ENCODE peak calls at places on chromosomes 4 and X, in ten cellular contexts. Q is AG10803, A is osteocyte, T is GM13976, R is neural progenitor cell, Y is HFF-Myc, W is AG09319, M is coronary artery, F is brain microvascular endothelial cell, Z is mammary epithelial cell. L is an unnamed sample.

GRCh38 chrX:66760648-66761047 is 121.8 kb upstream of the EDA2R start:
- DNase-seq in Q (no peak), A (no peak), T (no peak), R (peak), Y (no peak), W (no peak), M (no peak), F (no peak), Z (no peak), L (no peak)

GRCh38 chrX:97790850-97791249 is 907.1 kb downstream of the RPA4 start:
- DNase-seq in Q (no peak), A (no peak), T (no peak), R (no peak), Y (no peak), W (no peak), M (no peak), F (no peak), Z (no peak), L (no peak)

GRCh38 chr4:167233523-167234387 is 539 bp downstream of the SPOCK3 start:
- DNase-seq in Q (no peak), A (no peak), T (peak), R (peak), Y (no peak), W (no peak), M (no peak), F (peak), Z (peak), L (peak)

GRCh38 chr4:151331276-151332042 is 6.1 kb upstream of the SH3D19 start:
- DNase-seq in Q (peak), A (no peak), T (no peak), R (no peak), Y (no peak), W (no peak), M (no peak), F (no peak), Z (peak), L (no peak)

GRCh38 chr4:187363453-187363852 is 632.1 kb upstream of the ZFP42 start:
- DNase-seq in Q (peak), A (no peak), T (no peak), R (peak), Y (peak), W (no peak), M (no peak), F (no peak), Z (no peak), L (no peak)

GRCh38 chr4:3373468-3373867 is 68.3 kb upstream of the HGFAC start:
- DNase-seq in Q (no peak), A (no peak), T (no peak), R (no peak), Y (no peak), W (no peak), M (no peak), F (no peak), Z (no peak), L (no peak)

GRCh38 chr4:108171541-108172230 is 3.0 kb upstream of the LEF1 start:
- DNase-seq in Q (no peak), A (no peak), T (peak), R (peak), Y (no peak), W (no peak), M (no peak), F (no peak), Z (no peak), L (peak)

GRCh38 chr4:2073808-2074481 is 14.8 kb downstream of the NAT8L start:
- DNase-seq in Q (no peak), A (no peak), T (no peak), R (no peak), Y (no peak), W (no peak), M (no peak), F (no peak), Z (no peak), L (peak)

GRCh38 chr4:1249731-1250526 is 999 bp upstream of the CTBP1 start:
- DNase-seq in Q (peak), A (peak), T (peak), R (no peak), Y (no peak), W (no peak), M (peak), F (peak), Z (peak), L (no peak)

GRCh38 chr4:156829194-156829593 is 142.4 kb downstream of the PDGFC start:
- DNase-seq in Q (peak), A (no peak), T (no peak), R (no peak), Y (no peak), W (peak), M (no peak), F (no peak), Z (peak), L (no peak)

GRCh38 chrX:45619290-45619689 is 418.6 kb upstream of the DIPK2B start:
- DNase-seq in Q (peak), A (no peak), T (no peak), R (peak), Y (no peak), W (no peak), M (no peak), F (peak), Z (peak), L (no peak)

GRCh38 chr4:146033149-146033548 is 94.5 kb upstream of the ZNF827 start:
- DNase-seq in Q (no peak), A (no peak), T (no peak), R (no peak), Y (no peak), W (no peak), M (no peak), F (no peak), Z (peak), L (no peak)

GRCh38 chrX:41759817-41760216 is 35.8 kb downstream of the GPR82 start:
- DNase-seq in Q (peak), A (no peak), T (peak), R (peak), Y (no peak), W (no peak), M (no peak), F (peak), Z (peak), L (no peak)

GRCh38 chrX:11412715-11413623 is 119.8 kb downstream of the AMELX start:
- DNase-seq in Q (no peak), A (no peak), T (no peak), R (no peak), Y (no peak), W (no peak), M (no peak), F (no peak), Z (no peak), L (no peak)

GRCh38 chr4:98929341-98930267 is 671 bp upstream of the EIF4E start:
- DNase-seq in Q (peak), A (no peak), T (peak), R (no peak), Y (peak), W (peak), M (peak), F (peak), Z (peak), L (peak)

GRCh38 chrX:107429090-107429489 is 20.4 kb upstream of the FRMPD3 start:
- DNase-seq in Q (peak), A (no peak), T (no peak), R (peak), Y (no peak), W (no peak), M (no peak), F (no peak), Z (no peak), L (no peak)

GRCh38 chr4:77418333-77418732 is 187.3 kb upstream of the CXCL13 start:
- DNase-seq in Q (peak), A (no peak), T (no peak), R (no peak), Y (no peak), W (no peak), M (no peak), F (no peak), Z (peak), L (no peak)

GRCh38 chr4:83217721-83218522 is 66.7 kb downstream of the COQ2 start:
- DNase-seq in Q (no peak), A (peak), T (peak), R (no peak), Y (no peak), W (no peak), M (no peak), F (no peak), Z (no peak), L (no peak)

GRCh38 chr4:114653675-114654074 is 55.1 kb downstream of the UGT8 start:
- DNase-seq in Q (no peak), A (no peak), T (no peak), R (no peak), Y (no peak), W (no peak), M (no peak), F (no peak), Z (no peak), L (no peak)

GRCh38 chr4:167210166-167210565 is 24.1 kb downstream of the SPOCK3 start:
- DNase-seq in Q (no peak), A (no peak), T (no peak), R (no peak), Y (no peak), W (no peak), M (no peak), F (no peak), Z (no peak), L (no peak)

GRCh38 chrX:123854329-123854728 is 5.5 kb upstream of the XIAP start:
- DNase-seq in Q (peak), A (no peak), T (no peak), R (no peak), Y (no peak), W (no peak), M (no peak), F (peak), Z (peak), L (no peak)

GRCh38 chr4:139651282-139652194 is 14.1 kb upstream of the MGST2 start:
- DNase-seq in Q (peak), A (peak), T (peak), R (peak), Y (peak), W (peak), M (peak), F (peak), Z (peak), L (peak)

GRCh38 chr4:15104825-15105224 is 102.5 kb downstream of the CPEB2 start:
- DNase-seq in Q (no peak), A (no peak), T (no peak), R (no peak), Y (no peak), W (no peak), M (no peak), F (peak), Z (no peak), L (no peak)

GRCh38 chr4:16794816-16795445 is 103.5 kb downstream of the LDB2 start:
- DNase-seq in Q (peak), A (no peak), T (peak), R (peak), Y (peak), W (no peak), M (no peak), F (peak), Z (no peak), L (peak)

GRCh38 chrX:40960041-40960440 is 125.2 kb upstream of the USP9X start:
- DNase-seq in Q (no peak), A (no peak), T (no peak), R (no peak), Y (no peak), W (no peak), M (no peak), F (no peak), Z (no peak), L (no peak)

GRCh38 chr4:2598661-2599654 is 62.5 kb downstream of the FAM193A start:
- DNase-seq in Q (no peak), A (no peak), T (peak), R (no peak), Y (no peak), W (no peak), M (no peak), F (no peak), Z (no peak), L (no peak)

GRCh38 chr4:150119492-150119891 is 41.2 kb downstream of the DCLK2 start:
- DNase-seq in Q (peak), A (no peak), T (no peak), R (no peak), Y (no peak), W (no peak), M (no peak), F (no peak), Z (no peak), L (no peak)

GRCh38 chr4:1717129-1718094 is 3.7 kb downstream of the TMEM129 start:
- DNase-seq in Q (no peak), A (no peak), T (no peak), R (no peak), Y (no peak), W (no peak), M (no peak), F (no peak), Z (no peak), L (no peak)

GRCh38 chr4:123411514-123411913 is 14.9 kb downstream of the SPRY1 start:
- DNase-seq in Q (no peak), A (no peak), T (no peak), R (no peak), Y (no peak), W (no peak), M (no peak), F (no peak), Z (no peak), L (no peak)

GRCh38 chr4:123250843-123251242 is 145.8 kb upstream of the SPRY1 start:
- DNase-seq in Q (peak), A (no peak), T (no peak), R (no peak), Y (no peak), W (peak), M (no peak), F (peak), Z (peak), L (no peak)

GRCh38 chrX:101208152-101208905 is 11.3 kb upstream of the DRP2 start:
- DNase-seq in Q (peak), A (no peak), T (no peak), R (no peak), Y (no peak), W (no peak), M (no peak), F (peak), Z (no peak), L (no peak)

GRCh38 chrX:107710617-107711391 is 64.8 kb downstream of the TSC22D3 start:
- DNase-seq in Q (peak), A (no peak), T (peak), R (peak), Y (peak), W (peak), M (peak), F (peak), Z (peak), L (no peak)

GRCh38 chr4:180668732-180669131 is 1574.5 kb upstream of the TENM3 start:
- DNase-seq in Q (no peak), A (no peak), T (no peak), R (no peak), Y (no peak), W (no peak), M (no peak), F (no peak), Z (no peak), L (no peak)

GRCh38 chrX:53160297-53160983 is 64.6 kb downstream of the KDM5C start:
- DNase-seq in Q (peak), A (no peak), T (no peak), R (no peak), Y (no peak), W (no peak), M (no peak), F (no peak), Z (peak), L (no peak)

DNA sequence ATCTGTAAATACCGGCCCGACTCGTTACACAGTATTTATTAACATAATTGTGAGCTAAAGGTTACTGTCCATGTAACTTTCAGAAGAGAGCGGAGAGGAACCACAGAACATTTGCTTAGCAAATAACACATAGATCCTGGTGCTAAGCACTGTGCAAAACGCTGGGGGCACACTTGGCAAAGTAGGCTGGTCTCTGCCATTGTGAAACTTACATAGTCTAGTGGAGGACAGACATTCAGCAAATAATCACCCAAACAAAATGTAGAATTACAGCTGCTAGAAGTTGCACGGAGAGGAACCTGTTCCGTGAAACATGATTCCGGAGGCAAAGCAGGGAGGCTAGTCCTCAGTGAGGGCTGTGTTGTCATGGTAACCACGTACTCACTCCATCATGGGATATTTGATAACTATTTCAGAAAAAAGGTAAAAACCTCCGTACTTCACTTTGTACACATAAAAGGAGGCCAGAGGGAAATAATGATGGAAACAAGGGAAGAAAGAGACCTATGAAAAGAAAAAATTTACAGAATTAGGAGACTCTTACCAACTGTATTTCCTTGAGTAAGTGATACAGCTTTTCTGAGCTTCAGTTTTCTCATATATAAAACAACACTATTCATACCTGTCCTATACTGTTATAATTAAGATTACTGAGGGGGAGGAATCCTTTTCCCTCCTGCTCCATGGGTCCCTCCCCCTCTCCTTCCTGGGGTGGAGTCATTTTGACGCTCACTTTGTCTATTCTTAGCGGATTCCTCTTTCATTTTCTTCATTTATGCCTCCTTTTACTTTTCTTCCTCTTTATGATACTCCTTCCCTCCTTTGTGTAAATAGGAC is 760 bp upstream of the RASGEF1B start:
- DNase-seq in Q (peak), A (no peak), T (peak), R (peak), Y (no peak), W (no peak), M (peak), F (peak), Z (no peak), L (peak)
- TF ChIP-seq CTCF in Q (peak), A (peak), T (no peak), R (peak), Y (peak), W (peak), M (no peak), F (peak), Z (peak), L (peak)

GRCh38 chr4:88158360-88159136 is at the start of gene ABCG2:
- DNase-seq in Q (peak), A (no peak), T (peak), R (peak), Y (peak), W (peak), M (no peak), F (peak), Z (peak), L (peak)

GRCh38 chr4:88159137-88159725 is 792 bp upstream of the ABCG2 start:
- DNase-seq in Q (no peak), A (no peak), T (no peak), R (no peak), Y (no peak), W (no peak), M (no peak), F (no peak), Z (no peak), L (peak)

GRCh38 chr4:88166608-88167007 is 8.2 kb upstream of the ABCG2 start:
- DNase-seq in Q (no peak), A (no peak), T (no peak), R (no peak), Y (no peak), W (no peak), M (no peak), F (peak), Z (no peak), L (no peak)

GRCh38 chr4:88163286-88163685 is 4.8 kb upstream of the ABCG2 start:
- DNase-seq in Q (no peak), A (no peak), T (no peak), R (peak), Y (no peak), W (no peak), M (no peak), F (no peak), Z (no peak), L (no peak)

GRCh38 chr4:88162636-88163035 is 4.2 kb upstream of the ABCG2 start:
- DNase-seq in Q (no peak), A (no peak), T (no peak), R (peak), Y (no peak), W (no peak), M (no peak), F (no peak), Z (no peak), L (no peak)
- TF ChIP-seq CTCF in Q (no peak), A (no peak), T (no peak), R (no peak), Y (no peak), W (no peak), M (no peak), F (no peak), Z (no peak), L (no peak)

DNA sequence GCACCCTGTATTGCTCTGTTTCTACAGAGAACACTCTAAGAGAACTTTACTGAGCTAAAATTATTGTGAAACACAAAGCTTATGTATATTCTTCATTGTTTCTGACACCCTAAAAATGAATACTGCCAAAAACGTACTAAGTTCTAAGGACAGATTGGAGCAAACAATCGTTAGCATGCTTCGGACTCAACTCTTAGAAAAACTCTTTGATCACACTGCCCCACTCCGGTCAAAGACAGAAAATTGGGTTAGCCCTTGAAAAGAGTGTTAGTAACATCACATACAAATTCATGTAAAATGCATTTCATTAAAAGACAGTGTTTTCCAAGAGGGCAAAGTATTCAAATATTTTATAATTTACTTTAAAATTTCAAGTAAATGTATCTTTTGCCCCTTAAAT is 177.4 kb downstream of the DCHS2 start:
- DNase-seq in Q (peak), A (no peak), T (no peak), R (peak), Y (no peak), W (peak), M (no peak), F (no peak), Z (no peak), L (no peak)
- TF ChIP-seq CTCF in Q (peak), A (peak), T (no peak), R (peak), Y (peak), W (peak), M (no peak), F (peak), Z (no peak), L (no peak)

GRCh38 chrX:69060631-69061408 is 104.4 kb downstream of the PJA1 start:
- DNase-seq in Q (peak), A (peak), T (no peak), R (peak), Y (no peak), W (peak), M (peak), F (no peak), Z (peak), L (no peak)
- TF ChIP-seq CTCF in Q (peak), A (peak), T (no peak), R (peak), Y (peak), W (peak), M (no peak), F (peak), Z (peak), L (no peak)